ENCODE peak calls at places on chromosomes 3 and 15, in eight cellular contexts. P is HFFc6, Q is tibial artery, S is osteocyte, Z is psoas muscle, O is amniotic stem cell, L is heart left ventricle, W is NCI-H2029 treated with DMSO at 0.1 percent for 48 hours. Y is an unnamed sample.
A peak's percentile ranks its signal among the peaks of the same experiment; 100 is the strongest.

GRCh38 chr3:127671523-127672428 is 976 bp upstream of the ABTB1 start:
- DNase-seq in P (no peak), Q (peak; percentile 67), S (peak; percentile 82), Z (peak; percentile 64), O (no peak), L (no peak), W (no peak), Y (peak; percentile 51)

GRCh38 chr15:98771444-98772059 is 123.2 kb downstream of the IGF1R start:
- DNase-seq in P (no peak), Q (no peak), S (no peak), Z (no peak), O (no peak), L (no peak), W (no peak), Y (no peak)

GRCh38 chr15:31278544-31279220 is 48.0 kb upstream of the KLF13 start:
- DNase-seq in P (no peak), Q (peak; percentile 56), S (peak; percentile 72), Z (peak; percentile 44), O (no peak), L (no peak), W (no peak), Y (no peak)

GRCh38 chr15:68418611-68419161 is 13.3 kb downstream of the ITGA11 start:
- DNase-seq in P (no peak), Q (peak; percentile 70), S (peak; percentile 74), Z (no peak), O (no peak), L (no peak), W (peak; percentile 0), Y (no peak)

GRCh38 chr3:13574083-13574797 is 25.3 kb downstream of the FBLN2 start:
- DNase-seq in P (no peak), Q (peak; percentile 62), S (no peak), Z (peak; percentile 52), O (no peak), L (no peak), W (no peak), Y (no peak)

GRCh38 chr15:31283046-31283445 is 43.6 kb upstream of the KLF13 start:
- DNase-seq in P (no peak), Q (no peak), S (no peak), Z (no peak), O (no peak), L (no peak), W (no peak), Y (no peak)

GRCh38 chr3:29453278-29453961 is 172.5 kb downstream of the RBMS3 start:
- DNase-seq in P (no peak), Q (peak; percentile 69), S (no peak), Z (peak; percentile 59), O (no peak), L (no peak), W (peak; percentile 91), Y (no peak)

GRCh38 chr3:101988591-101988990 is 139.3 kb downstream of the NFKBIZ start:
- DNase-seq in P (no peak), Q (no peak), S (no peak), Z (no peak), O (no peak), L (no peak), W (no peak), Y (no peak)

GRCh38 chr15:23467110-23467600 is 20.1 kb upstream of the GOLGA6L2 start:
- DNase-seq in P (peak; percentile 40), Q (no peak), S (no peak), Z (no peak), O (no peak), L (no peak), W (no peak), Y (peak; percentile 28)

GRCh38 chr3:128198313-128198712 is 45.0 kb downstream of the EEFSEC start:
- DNase-seq in P (no peak), Q (no peak), S (no peak), Z (no peak), O (no peak), L (no peak), W (no peak), Y (no peak)

GRCh38 chr3:108578064-108578463 is 11.2 kb downstream of the CIP2A start:
- DNase-seq in P (no peak), Q (no peak), S (no peak), Z (no peak), O (no peak), L (no peak), W (no peak), Y (no peak)